ENCODE peak calls at places on chromosomes 1 and 21, in six cellular contexts. One of them, this sample, is unnamed.
A peak's percentile ranks its signal among the peaks of the same experiment; 100 is the strongest.

GRCh38 chr1:202192770-202193613 is 607 bp upstream of the LGR6 start:
- DNase-seq in amniotic epithelial cell: peak; percentile 28
- DNase-seq in AG10803: peak; percentile 33
- DNase-seq in NCI-H446: peak; percentile 70
- DNase-seq in hepatic stellate cell: peak; percentile 74
- DNase-seq in transverse colon: peak; percentile 64
- DNase-seq in this sample: peak; percentile 78

GRCh38 chr1:157960773-157961172 is 32.7 kb upstream of the KIRREL1 start:
- DNase-seq in AG10803: no peak
- DNase-seq in amniotic epithelial cell: no peak
- DNase-seq in transverse colon: no peak
- DNase-seq in NCI-H446: no peak
- DNase-seq in hepatic stellate cell: no peak
- DNase-seq in this sample: no peak

GRCh38 chr1:8267307-8267706 is 50.6 kb upstream of the SLC45A1 start:
- DNase-seq in amniotic epithelial cell: no peak
- DNase-seq in NCI-H446: no peak
- DNase-seq in transverse colon: no peak
- DNase-seq in AG10803: no peak
- DNase-seq in hepatic stellate cell: no peak
- DNase-seq in this sample: no peak

GRCh38 chr1:79845951-79846350 is 839.4 kb upstream of the ADGRL4 start:
- DNase-seq in NCI-H446: no peak
- DNase-seq in hepatic stellate cell: no peak
- DNase-seq in transverse colon: no peak
- DNase-seq in amniotic epithelial cell: peak; percentile 67
- DNase-seq in AG10803: peak; percentile 4
- DNase-seq in this sample: peak; percentile 14

GRCh38 chr1:5053744-5054143 is 399.3 kb downstream of the AJAP1 start:
- DNase-seq in NCI-H446: no peak
- DNase-seq in AG10803: no peak
- DNase-seq in amniotic epithelial cell: no peak
- DNase-seq in transverse colon: no peak
- DNase-seq in hepatic stellate cell: no peak
- DNase-seq in this sample: no peak

GRCh38 chr1:60132985-60133673 is 59.6 kb upstream of the C1orf87 start:
- DNase-seq in transverse colon: peak; percentile 13
- DNase-seq in amniotic epithelial cell: peak; percentile 4
- DNase-seq in hepatic stellate cell: peak; percentile 21
- DNase-seq in NCI-H446: peak; percentile 79
- DNase-seq in AG10803: peak; percentile 98
- DNase-seq in this sample: peak; percentile 95

GRCh38 chr1:18668750-18669404 is 38.2 kb downstream of the PAX7 start:
- DNase-seq in NCI-H446: no peak
- DNase-seq in AG10803: no peak
- DNase-seq in hepatic stellate cell: no peak
- DNase-seq in amniotic epithelial cell: no peak
- DNase-seq in transverse colon: peak; percentile 49
- DNase-seq in this sample: peak; percentile 1

GRCh38 chr21:46298083-46298412 is 11.9 kb downstream of the YBEY start:
- DNase-seq in NCI-H446: no peak
- DNase-seq in amniotic epithelial cell: no peak
- DNase-seq in hepatic stellate cell: no peak
- DNase-seq in AG10803: peak; percentile 30
- DNase-seq in transverse colon: no peak
- DNase-seq in this sample: no peak

GRCh38 chr1:88634538-88634937 is 49.5 kb upstream of the PKN2 start:
- DNase-seq in hepatic stellate cell: no peak
- DNase-seq in amniotic epithelial cell: no peak
- DNase-seq in transverse colon: no peak
- DNase-seq in NCI-H446: no peak
- DNase-seq in AG10803: no peak
- DNase-seq in this sample: no peak

GRCh38 chr1:218683224-218683623 is 338.1 kb downstream of the TGFB2 start:
- DNase-seq in amniotic epithelial cell: no peak
- DNase-seq in transverse colon: no peak
- DNase-seq in AG10803: no peak
- DNase-seq in NCI-H446: no peak
- DNase-seq in hepatic stellate cell: no peak
- DNase-seq in this sample: no peak

GRCh38 chr21:38266732-38267131 is 9.9 kb downstream of the KCNJ15 start:
- DNase-seq in amniotic epithelial cell: peak; percentile 75
- DNase-seq in AG10803: peak; percentile 80
- DNase-seq in hepatic stellate cell: peak; percentile 38
- DNase-seq in transverse colon: no peak
- DNase-seq in NCI-H446: no peak
- DNase-seq in this sample: no peak

GRCh38 chr1:205528446-205528886 is 24.0 kb downstream of the CDK18 start:
- DNase-seq in transverse colon: no peak
- DNase-seq in amniotic epithelial cell: no peak
- DNase-seq in NCI-H446: no peak
- DNase-seq in AG10803: no peak
- DNase-seq in hepatic stellate cell: no peak
- DNase-seq in this sample: no peak

GRCh38 chr1:220565670-220566069 is 37.7 kb downstream of the MARK1 start:
- DNase-seq in AG10803: no peak
- DNase-seq in hepatic stellate cell: no peak
- DNase-seq in NCI-H446: no peak
- DNase-seq in transverse colon: no peak
- DNase-seq in amniotic epithelial cell: no peak
- DNase-seq in this sample: no peak

GRCh38 chr1:180580237-180580636 is 21.5 kb downstream of the OVAAL start:
- DNase-seq in hepatic stellate cell: no peak
- DNase-seq in transverse colon: no peak
- DNase-seq in AG10803: peak; percentile 30
- DNase-seq in NCI-H446: no peak
- DNase-seq in amniotic epithelial cell: peak; percentile 32
- DNase-seq in this sample: no peak

GRCh38 chr1:243798726-243799125 is 51.3 kb downstream of the AKT3 start:
- DNase-seq in hepatic stellate cell: peak; percentile 78
- DNase-seq in AG10803: peak; percentile 88
- DNase-seq in amniotic epithelial cell: peak; percentile 93
- DNase-seq in transverse colon: no peak
- DNase-seq in NCI-H446: no peak
- DNase-seq in this sample: peak; percentile 66

GRCh38 chr21:35256468-35256988 is 207.4 kb upstream of the RUNX1 start:
- DNase-seq in transverse colon: peak; percentile 78
- DNase-seq in amniotic epithelial cell: peak; percentile 100
- DNase-seq in hepatic stellate cell: peak; percentile 66
- DNase-seq in NCI-H446: no peak
- DNase-seq in AG10803: peak; percentile 96
- DNase-seq in this sample: peak; percentile 97

GRCh38 chr1:182677393-182678098 is 6.8 kb downstream of the RGS8 start:
- DNase-seq in NCI-H446: no peak
- DNase-seq in hepatic stellate cell: no peak
- DNase-seq in AG10803: no peak
- DNase-seq in amniotic epithelial cell: no peak
- DNase-seq in transverse colon: no peak
- DNase-seq in this sample: no peak

GRCh38 chr1:3522112-3522511 is 67.6 kb downstream of the ARHGEF16 start:
- DNase-seq in transverse colon: no peak
- DNase-seq in NCI-H446: no peak
- DNase-seq in hepatic stellate cell: no peak
- DNase-seq in AG10803: no peak
- DNase-seq in amniotic epithelial cell: no peak
- DNase-seq in this sample: no peak

GRCh38 chr1:22164841-22165808 is 22.2 kb upstream of the WNT4 start:
- DNase-seq in transverse colon: no peak
- DNase-seq in AG10803: no peak
- DNase-seq in hepatic stellate cell: no peak
- DNase-seq in NCI-H446: no peak
- DNase-seq in amniotic epithelial cell: no peak
- DNase-seq in this sample: no peak

GRCh38 chr1:116374340-116375164 is 1.5 kb downstream of the ATP1A1 start:
- DNase-seq in hepatic stellate cell: no peak
- DNase-seq in NCI-H446: no peak
- DNase-seq in transverse colon: peak; percentile 36
- DNase-seq in AG10803: no peak
- DNase-seq in amniotic epithelial cell: no peak
- DNase-seq in this sample: peak; percentile 40

GRCh38 chr1:234539666-234540403 is 60.9 kb upstream of the TARBP1 start:
- DNase-seq in transverse colon: no peak
- DNase-seq in NCI-H446: no peak
- DNase-seq in amniotic epithelial cell: no peak
- DNase-seq in hepatic stellate cell: no peak
- DNase-seq in AG10803: no peak
- DNase-seq in this sample: no peak

GRCh38 chr1:51139474-51139873 is 37.4 kb downstream of the C1orf185 start:
- DNase-seq in hepatic stellate cell: no peak
- DNase-seq in transverse colon: no peak
- DNase-seq in amniotic epithelial cell: no peak
- DNase-seq in AG10803: no peak
- DNase-seq in NCI-H446: no peak
- DNase-seq in this sample: peak; percentile 49

GRCh38 chr1:27119270-27119618 is 35.7 kb downstream of the SLC9A1 start:
- DNase-seq in amniotic epithelial cell: peak; percentile 24
- DNase-seq in transverse colon: no peak
- DNase-seq in NCI-H446: no peak
- DNase-seq in AG10803: peak; percentile 92
- DNase-seq in hepatic stellate cell: peak; percentile 87
- DNase-seq in this sample: peak; percentile 80

GRCh38 chr1:218967836-218968235 is 205.8 kb upstream of the LYPLAL1 start:
- DNase-seq in transverse colon: no peak
- DNase-seq in NCI-H446: no peak
- DNase-seq in amniotic epithelial cell: peak; percentile 57
- DNase-seq in hepatic stellate cell: no peak
- DNase-seq in AG10803: peak; percentile 12
- DNase-seq in this sample: no peak

GRCh38 chr1:233912909-233913308 is 8.4 kb downstream of the SLC35F3 start:
- DNase-seq in AG10803: no peak
- DNase-seq in hepatic stellate cell: no peak
- DNase-seq in transverse colon: no peak
- DNase-seq in NCI-H446: no peak
- DNase-seq in amniotic epithelial cell: no peak
- DNase-seq in this sample: no peak

GRCh38 chr1:32981003-32981909 is 16.6 kb upstream of the RNF19B start:
- DNase-seq in NCI-H446: no peak
- DNase-seq in AG10803: peak; percentile 79
- DNase-seq in amniotic epithelial cell: peak; percentile 85
- DNase-seq in transverse colon: peak; percentile 76
- DNase-seq in hepatic stellate cell: no peak
- DNase-seq in this sample: peak; percentile 47

GRCh38 chr1:15413563-15414449 is 4.1 kb downstream of the EFHD2 start:
- DNase-seq in hepatic stellate cell: no peak
- DNase-seq in NCI-H446: no peak
- DNase-seq in transverse colon: peak; percentile 71
- DNase-seq in amniotic epithelial cell: no peak
- DNase-seq in AG10803: no peak
- DNase-seq in this sample: no peak

GRCh38 chr1:17903386-17903785 is 148.3 kb downstream of the ACTL8 start:
- DNase-seq in hepatic stellate cell: no peak
- DNase-seq in transverse colon: no peak
- DNase-seq in AG10803: peak; percentile 8
- DNase-seq in NCI-H446: no peak
- DNase-seq in amniotic epithelial cell: peak; percentile 30
- DNase-seq in this sample: no peak

GRCh38 chr1:109498161-109498801 is 4.4 kb downstream of the CYB561D1 start:
- DNase-seq in hepatic stellate cell: peak; percentile 53
- DNase-seq in NCI-H446: peak; percentile 51
- DNase-seq in AG10803: no peak
- DNase-seq in transverse colon: no peak
- DNase-seq in amniotic epithelial cell: peak; percentile 27
- DNase-seq in this sample: peak; percentile 48

GRCh38 chr1:221712776-221713431 is 29.0 kb downstream of the DUSP10 start:
- DNase-seq in AG10803: peak; percentile 19
- DNase-seq in amniotic epithelial cell: no peak
- DNase-seq in transverse colon: peak; percentile 64
- DNase-seq in NCI-H446: no peak
- DNase-seq in hepatic stellate cell: no peak
- DNase-seq in this sample: no peak

GRCh38 chr1:229848762-229849677 is 218.0 kb upstream of the GALNT2 start:
- DNase-seq in hepatic stellate cell: no peak
- DNase-seq in amniotic epithelial cell: peak; percentile 33
- DNase-seq in transverse colon: no peak
- DNase-seq in NCI-H446: peak; percentile 38
- DNase-seq in AG10803: peak; percentile 18
- DNase-seq in this sample: peak; percentile 15

GRCh38 chr1:61380561-61380960 is 298.2 kb downstream of the NFIA start:
- DNase-seq in hepatic stellate cell: no peak
- DNase-seq in NCI-H446: no peak
- DNase-seq in transverse colon: no peak
- DNase-seq in AG10803: no peak
- DNase-seq in amniotic epithelial cell: no peak
- DNase-seq in this sample: no peak

GRCh38 chr1:171652234-171652822 is at the start of gene MYOC:
- DNase-seq in hepatic stellate cell: no peak
- DNase-seq in NCI-H446: no peak
- DNase-seq in transverse colon: no peak
- DNase-seq in AG10803: no peak
- DNase-seq in amniotic epithelial cell: no peak
- DNase-seq in this sample: no peak

GRCh38 chr1:205481629-205482071 is 22.8 kb upstream of the CDK18 start:
- DNase-seq in amniotic epithelial cell: no peak
- DNase-seq in hepatic stellate cell: no peak
- DNase-seq in AG10803: no peak
- DNase-seq in NCI-H446: no peak
- DNase-seq in transverse colon: no peak
- DNase-seq in this sample: peak; percentile 59

GRCh38 chr21:39040494-39041110 is 142.6 kb downstream of the PSMG1 start:
- DNase-seq in amniotic epithelial cell: no peak
- DNase-seq in hepatic stellate cell: no peak
- DNase-seq in transverse colon: no peak
- DNase-seq in AG10803: no peak
- DNase-seq in NCI-H446: no peak
- DNase-seq in this sample: no peak